ENCODE peak calls at places on chromosomes 7 and 10, in ten cellular contexts. J is NB4; T is AG04450; R is astrocyte of the spinal cord; I is choroid plexus epithelial cell; H is breast epithelium; M is psoas muscle; D is CD4-positive, alpha-beta T cell; Y is dorsolateral prefrontal cortex; S is CD8-positive, alpha-beta T cell. X is an unnamed sample.

GRCh38 chr10:70910486-70911350 is 22.4 kb upstream of the PCBD1 start:
- DNase-seq in Y (peak), S (no peak), R (no peak), H (no peak), I (no peak), D (no peak), J (no peak), T (no peak), M (no peak), X (no peak)

GRCh38 chr10:28304032-28304571 is 1.2 kb upstream of the MPP7 start:
- DNase-seq in J (no peak), I (no peak), Y (no peak), R (no peak), M (no peak), H (no peak), T (no peak), D (no peak), S (no peak), X (no peak)

GRCh38 chr10:77680811-77681210 is 43.2 kb upstream of the KCNMA1 start:
- DNase-seq in S (no peak), R (no peak), T (no peak), M (no peak), H (no peak), D (no peak), J (no peak), I (no peak), Y (no peak), X (no peak)

GRCh38 chr7:48035967-48036478 is 680 bp downstream of the C7orf57 start:
- DNase-seq in T (no peak), D (no peak), Y (no peak), H (no peak), I (peak), M (peak), R (peak), J (no peak), S (no peak), X (peak)

GRCh38 chr10:130050008-130050407 is 60.6 kb downstream of the C10orf143 start:
- DNase-seq in M (no peak), T (no peak), R (no peak), Y (no peak), S (no peak), I (no peak), H (no peak), D (no peak), J (no peak), X (no peak)

GRCh38 chr10:35387768-35388167 is 51.5 kb downstream of the CCNY start:
- DNase-seq in Y (no peak), J (no peak), D (no peak), T (peak), H (no peak), R (peak), S (no peak), I (peak), M (no peak), X (no peak)

GRCh38 chr10:95428702-95429101 is 132.5 kb downstream of the SORBS1 start:
- DNase-seq in J (no peak), H (no peak), R (no peak), D (no peak), T (no peak), S (no peak), I (no peak), M (no peak), Y (no peak), X (no peak)

GRCh38 chr10:132712291-132712690 is 73.7 kb downstream of the NKX6-2 start:
- DNase-seq in H (no peak), I (no peak), M (no peak), J (no peak), R (no peak), T (no peak), D (no peak), S (no peak), Y (peak), X (no peak)

GRCh38 chr7:37344886-37345579 is 103.6 kb downstream of the ELMO1 start:
- DNase-seq in Y (no peak), R (no peak), H (no peak), D (no peak), M (no peak), J (no peak), S (no peak), T (no peak), I (no peak), X (no peak)

GRCh38 chr7:144404911-144405310 is 1.4 kb upstream of the NOBOX start:
- DNase-seq in D (no peak), M (no peak), Y (no peak), J (no peak), T (no peak), H (no peak), S (no peak), R (no peak), I (no peak), X (no peak)

GRCh38 chr10:71762324-71762723 is 11.0 kb downstream of the VSIR start:
- DNase-seq in D (no peak), R (no peak), Y (no peak), S (no peak), H (no peak), I (no peak), M (no peak), J (no peak), T (no peak), X (no peak)

GRCh38 chr10:19302117-19302516 is 253.5 kb downstream of the MALRD1 start:
- DNase-seq in J (no peak), Y (no peak), S (no peak), M (no peak), D (no peak), I (peak), R (peak), H (no peak), T (peak), X (no peak)

GRCh38 chr10:15856328-15857000 is 3.8 kb downstream of the MINDY3 start:
- DNase-seq in J (no peak), D (no peak), Y (no peak), I (no peak), S (no peak), M (no peak), R (no peak), T (no peak), H (no peak), X (no peak)

GRCh38 chr7:35716038-35716803 is 21.3 kb upstream of the HERPUD2 start:
- DNase-seq in T (no peak), Y (peak), H (no peak), D (no peak), R (no peak), J (no peak), M (no peak), S (no peak), I (peak), X (no peak)

GRCh38 chr10:117535045-117535751 is 7.3 kb upstream of the EMX2 start:
- DNase-seq in I (no peak), R (no peak), D (no peak), T (no peak), H (no peak), Y (no peak), J (no peak), S (no peak), M (no peak), X (no peak)

GRCh38 chr10:47240173-47240572 is 59.8 kb upstream of the GDF10 start:
- DNase-seq in S (no peak), H (no peak), T (no peak), M (no peak), J (no peak), Y (no peak), I (no peak), D (no peak), R (no peak), X (no peak)

GRCh38 chr7:75033826-75034225 is 39.8 kb downstream of the RCC1L start:
- DNase-seq in D (no peak), I (no peak), M (no peak), S (no peak), T (no peak), Y (no peak), J (no peak), H (no peak), R (no peak), X (no peak)

GRCh38 chr7:33806284-33807157 is 98.8 kb upstream of the BMPER start:
- DNase-seq in R (peak), T (no peak), I (peak), H (no peak), M (no peak), J (no peak), D (no peak), Y (no peak), S (no peak), X (no peak)

GRCh38 chr7:158811461-158811860 is 17.8 kb downstream of the ESYT2 start:
- DNase-seq in H (no peak), J (peak), S (no peak), R (peak), Y (no peak), I (peak), D (peak), T (no peak), M (peak), X (no peak)

GRCh38 chr10:3538291-3538849 is 246.6 kb downstream of the KLF6 start:
- DNase-seq in D (no peak), R (no peak), M (no peak), S (no peak), J (no peak), T (no peak), I (peak), Y (no peak), H (no peak), X (no peak)

GRCh38 chr10:119423510-119423874 is 119.0 kb downstream of the RGS10 start:
- DNase-seq in R (no peak), T (no peak), M (no peak), S (no peak), H (no peak), J (no peak), D (no peak), Y (no peak), I (no peak), X (no peak)

GRCh38 chr7:116671681-116672595 is at the start of gene MET:
- DNase-seq in T (peak), J (peak), R (peak), D (no peak), H (peak), S (no peak), Y (peak), M (peak), I (peak), X (peak)

GRCh38 chr10:3776796-3777571 is 8.0 kb downstream of the KLF6 start:
- DNase-seq in D (peak), H (no peak), I (peak), R (peak), S (peak), Y (no peak), M (peak), T (peak), J (no peak), X (no peak)

GRCh38 chr10:77702166-77702565 is 64.6 kb upstream of the KCNMA1 start:
- DNase-seq in R (peak), Y (no peak), S (no peak), M (no peak), D (no peak), J (no peak), H (no peak), I (peak), T (peak), X (no peak)

DNA sequence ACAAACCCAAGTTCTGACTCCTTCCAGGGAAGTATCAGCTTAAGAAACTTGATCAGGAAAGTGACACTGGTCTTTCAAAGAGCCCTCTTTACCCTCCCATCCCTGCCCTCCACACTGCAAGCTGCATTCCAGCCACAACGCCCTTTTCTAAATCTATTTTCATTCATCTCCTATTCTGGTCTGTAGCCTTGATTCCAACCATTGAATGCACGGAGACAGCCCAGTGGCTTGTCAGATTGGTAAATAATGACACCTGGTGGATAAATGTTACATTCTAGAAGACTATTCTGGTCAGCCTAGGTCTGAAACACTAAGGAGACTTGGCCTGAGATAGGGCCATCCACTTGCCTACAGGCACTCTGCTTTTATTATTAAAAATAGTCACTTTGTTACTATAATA is 20.9 kb downstream of the MORN4 start:
- DNase-seq in T (peak), R (peak), I (peak), M (no peak), H (no peak), Y (no peak), J (peak), S (no peak), D (no peak), X (no peak)
- TF ChIP-seq CTCF in T (peak), R (peak), I (peak), M (peak), H (peak), Y (peak), J (no peak), S (no peak), D (no peak), X (no peak)

DNA sequence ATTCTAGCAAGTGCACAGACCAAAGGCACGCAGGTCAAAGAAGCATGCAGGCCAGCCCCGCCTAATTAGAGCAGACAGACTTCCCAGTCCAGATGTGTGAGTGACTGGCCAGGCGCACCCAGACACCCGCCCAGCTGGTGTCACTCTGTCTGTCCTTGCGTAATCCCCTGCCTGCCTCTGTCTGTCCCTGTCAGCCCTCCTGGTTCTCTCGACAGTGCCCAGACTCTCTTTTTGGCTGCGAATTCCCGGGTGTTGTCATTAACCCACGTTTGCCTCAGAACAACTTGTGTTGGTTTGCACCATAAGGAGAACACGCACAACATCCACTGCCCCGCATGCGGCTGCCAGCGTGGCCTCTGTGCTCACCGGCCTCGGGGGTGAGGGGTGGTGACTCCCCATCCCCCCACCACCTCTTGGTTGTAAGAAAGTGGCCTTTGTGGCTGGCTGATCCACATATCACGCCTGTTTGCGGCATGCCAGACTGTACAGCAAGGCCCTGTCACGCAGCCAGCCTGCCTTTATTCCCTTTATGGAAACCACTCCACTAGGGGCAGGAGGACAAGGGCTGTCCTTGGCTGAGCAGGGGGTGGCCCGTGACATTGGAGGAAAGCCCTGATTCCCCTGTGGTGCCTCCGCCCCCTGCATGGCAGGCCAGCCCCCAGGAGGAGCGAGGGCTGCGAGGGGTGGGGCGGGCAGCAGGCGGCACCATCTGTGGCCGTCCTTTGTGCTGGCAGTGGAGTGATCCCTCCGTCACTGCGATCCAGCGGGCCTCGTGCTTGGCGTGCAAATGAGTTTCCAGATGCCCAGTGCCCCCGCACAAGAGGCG is 72.8 kb upstream of the PPIF start:
- DNase-seq in M (peak), R (peak), D (no peak), T (no peak), I (no peak), Y (peak), H (no peak), S (no peak), J (peak), X (no peak)
- TF ChIP-seq CTCF in M (peak), R (peak), D (no peak), T (no peak), I (no peak), Y (peak), H (no peak), S (no peak), J (no peak), X (no peak)

DNA sequence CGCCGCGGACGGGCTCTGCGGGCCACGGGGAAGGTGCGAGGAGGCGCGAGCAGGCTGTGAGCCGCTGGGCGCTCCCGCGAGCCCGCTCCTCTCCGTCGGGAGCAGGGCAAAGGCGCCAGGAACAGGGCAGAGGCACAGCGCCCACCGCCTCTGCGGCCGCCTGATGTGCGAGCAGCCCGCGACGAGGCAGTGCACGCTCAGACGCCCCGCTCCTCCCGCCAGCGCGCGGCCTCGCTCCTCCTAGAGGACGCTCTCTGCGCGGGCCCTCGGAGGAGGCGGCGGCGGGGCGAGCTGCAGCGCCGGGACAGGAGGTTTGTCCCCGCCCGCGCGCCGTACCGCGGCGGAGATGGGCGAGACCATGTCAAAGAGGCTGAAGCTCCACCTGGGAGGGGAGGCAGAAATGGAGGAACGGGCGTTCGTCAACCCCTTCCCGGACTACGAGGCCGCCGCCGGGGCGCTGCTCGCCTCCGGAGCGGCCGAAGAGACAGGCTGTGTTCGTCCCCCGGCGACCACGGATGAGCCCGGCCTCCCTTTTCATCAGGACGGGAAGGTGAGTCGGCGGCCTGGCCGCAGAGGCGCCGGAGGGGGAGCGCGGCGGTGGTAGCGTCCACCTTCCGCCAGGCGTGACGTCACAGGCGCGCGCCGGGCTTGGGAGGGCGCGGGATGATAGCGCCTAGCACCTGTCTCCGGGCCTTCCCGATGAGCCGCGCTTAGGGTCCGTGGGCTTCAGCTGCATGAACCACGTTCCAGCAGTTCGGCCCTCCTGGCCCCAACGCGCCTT is 733 bp downstream of the LANCL2 start:
- DNase-seq in T (peak), M (peak), S (peak), I (peak), H (peak), Y (peak), R (peak), J (peak), D (peak), X (peak)
- TF ChIP-seq CTCF in T (peak), M (peak), S (no peak), I (peak), H (no peak), Y (peak), R (no peak), J (no peak), D (no peak), X (no peak)

GRCh38 chr10:66886848-66887247 is 39.0 kb upstream of the LRRTM3 start:
- DNase-seq in H (no peak), I (no peak), R (no peak), S (no peak), J (no peak), D (no peak), Y (no peak), T (no peak), M (no peak), X (no peak)
- TF ChIP-seq CTCF in H (no peak), I (no peak), R (no peak), S (no peak), J (no peak), D (no peak), Y (no peak), T (no peak), M (no peak), X (no peak)

GRCh38 chr7:11750191-11750590 is 81.8 kb downstream of the THSD7A start:
- DNase-seq in D (no peak), Y (no peak), H (no peak), S (no peak), J (no peak), T (no peak), M (no peak), I (no peak), R (no peak), X (no peak)

GRCh38 chr7:11747715-11748485 is 84.1 kb downstream of the THSD7A start:
- DNase-seq in H (no peak), Y (no peak), D (no peak), T (no peak), J (no peak), I (no peak), S (no peak), M (no peak), R (no peak), X (no peak)

GRCh38 chr7:11749629-11750028 is 82.4 kb downstream of the THSD7A start:
- DNase-seq in M (no peak), H (no peak), R (no peak), I (peak), D (no peak), J (no peak), S (no peak), T (no peak), Y (no peak), X (no peak)

GRCh38 chr7:11746591-11746990 is 85.4 kb downstream of the THSD7A start:
- DNase-seq in Y (no peak), I (no peak), R (no peak), S (no peak), T (no peak), D (no peak), H (no peak), J (no peak), M (no peak), X (no peak)

GRCh38 chr7:11748884-11749283 is 83.1 kb downstream of the THSD7A start:
- DNase-seq in R (no peak), S (no peak), D (no peak), J (peak), Y (no peak), M (no peak), T (no peak), I (peak), H (no peak), X (no peak)
- TF ChIP-seq CTCF in R (no peak), S (no peak), D (no peak), J (peak), Y (no peak), M (no peak), T (no peak), I (peak), H (no peak), X (no peak)